ENCODE peak calls at places on chromosomes 3 and 15, in nine cellular contexts. Z, L, O, K, E, F, C, G and P are unnamed samples.

GRCh38 chr15:48759921-48760320 is 50.9 kb downstream of the CEP152 start:
- DNase-seq in Z (no peak), L (no peak), O (no peak), K (no peak), E (no peak), F (no peak), C (no peak), G (no peak), P (no peak)

GRCh38 chr15:80120636-80121035 is 32.2 kb upstream of the FAH start:
- DNase-seq in Z (no peak), L (no peak), O (no peak), K (no peak), E (no peak), F (no peak), C (no peak), G (no peak), P (no peak)

GRCh38 chr3:185766645-185767323 is 58.1 kb downstream of the IGF2BP2 start:
- DNase-seq in Z (no peak), L (no peak), O (no peak), K (peak), E (no peak), F (no peak), C (no peak), G (peak), P (no peak)

GRCh38 chr3:67361323-67361722 is 293.1 kb downstream of the SUCLG2 start:
- DNase-seq in Z (no peak), L (no peak), O (no peak), K (no peak), E (no peak), F (no peak), C (no peak), G (no peak), P (no peak)

GRCh38 chr15:59701880-59702279 is 12.8 kb upstream of the BNIP2 start:
- DNase-seq in Z (no peak), L (no peak), O (no peak), K (no peak), E (no peak), F (no peak), C (no peak), G (no peak), P (no peak)

GRCh38 chr3:184592411-184593200 is 31.0 kb downstream of the EPHB3 start:
- DNase-seq in Z (no peak), L (no peak), O (no peak), K (peak), E (no peak), F (no peak), C (peak), G (no peak), P (no peak)

GRCh38 chr15:85330941-85331588 is 49.3 kb upstream of the AKAP13 start:
- DNase-seq in Z (peak), L (peak), O (peak), K (peak), E (peak), F (peak), C (peak), G (peak), P (peak)

GRCh38 chr3:113147608-113148306 is 63.6 kb upstream of the BOC start:
- DNase-seq in Z (no peak), L (no peak), O (no peak), K (no peak), E (peak), F (no peak), C (no peak), G (no peak), P (no peak)

GRCh38 chr3:144394052-144394451 is 422.4 kb downstream of the DIPK2A start:
- DNase-seq in Z (no peak), L (no peak), O (no peak), K (peak), E (no peak), F (no peak), C (no peak), G (no peak), P (no peak)

GRCh38 chr3:188097786-188098185 is 56.2 kb upstream of the LPP start:
- DNase-seq in Z (no peak), L (no peak), O (no peak), K (no peak), E (no peak), F (no peak), C (no peak), G (no peak), P (no peak)

GRCh38 chr3:133525435-133525834 is 48.1 kb upstream of the CDV3 start:
- DNase-seq in Z (no peak), L (no peak), O (no peak), K (peak), E (no peak), F (no peak), C (no peak), G (no peak), P (no peak)

GRCh38 chr15:94793641-94794040 is 562.3 kb downstream of the MCTP2 start:
- DNase-seq in Z (no peak), L (no peak), O (no peak), K (peak), E (peak), F (no peak), C (peak), G (no peak), P (peak)

GRCh38 chr3:64454179-64454578 is 228.9 kb upstream of the PRICKLE2 start:
- DNase-seq in Z (peak), L (no peak), O (no peak), K (peak), E (peak), F (no peak), C (no peak), G (no peak), P (no peak)

GRCh38 chr3:23112491-23112890 is 90.6 kb upstream of the UBE2E2 start:
- DNase-seq in Z (peak), L (no peak), O (peak), K (no peak), E (no peak), F (no peak), C (no peak), G (no peak), P (no peak)

GRCh38 chr3:13177641-13178040 is 104.4 kb upstream of the IQSEC1 start:
- DNase-seq in Z (no peak), L (no peak), O (no peak), K (no peak), E (no peak), F (no peak), C (no peak), G (no peak), P (no peak)

GRCh38 chr3:107242579-107242978 is 134.7 kb upstream of the CCDC54 start:
- DNase-seq in Z (no peak), L (no peak), O (no peak), K (no peak), E (peak), F (no peak), C (no peak), G (no peak), P (no peak)

GRCh38 chr15:82539690-82540054 is 585 bp downstream of the RPS17 start:
- DNase-seq in Z (peak), L (peak), O (no peak), K (no peak), E (peak), F (no peak), C (peak), G (no peak), P (no peak)

GRCh38 chr3:76756578-76756977 is 283.3 kb upstream of the ROBO2 start:
- DNase-seq in Z (no peak), L (no peak), O (no peak), K (no peak), E (no peak), F (no peak), C (no peak), G (no peak), P (no peak)

GRCh38 chr15:53434174-53434678 is 325.2 kb downstream of the WDR72 start:
- DNase-seq in Z (no peak), L (no peak), O (no peak), K (no peak), E (no peak), F (no peak), C (no peak), G (no peak), P (no peak)

GRCh38 chr3:132569153-132569552 is 27.9 kb upstream of the ACKR4 start:
- DNase-seq in Z (no peak), L (no peak), O (no peak), K (no peak), E (no peak), F (no peak), C (no peak), G (no peak), P (no peak)

GRCh38 chr15:98907921-98908490 is 99.6 kb downstream of the PGPEP1L start:
- DNase-seq in Z (no peak), L (no peak), O (no peak), K (no peak), E (no peak), F (no peak), C (no peak), G (no peak), P (no peak)

GRCh38 chr15:25236861-25237155 is 202.0 kb downstream of the UBE3A start:
- DNase-seq in Z (no peak), L (no peak), O (no peak), K (no peak), E (no peak), F (no peak), C (no peak), G (no peak), P (no peak)

GRCh38 chr15:39273805-39274411 is 307.0 kb upstream of the THBS1 start:
- DNase-seq in Z (no peak), L (peak), O (no peak), K (peak), E (no peak), F (no peak), C (no peak), G (no peak), P (no peak)

GRCh38 chr3:131007256-131007655 is 19.4 kb downstream of the ASTE1 start:
- DNase-seq in Z (no peak), L (no peak), O (no peak), K (no peak), E (no peak), F (no peak), C (no peak), G (no peak), P (no peak)

GRCh38 chr3:168002786-168003368 is 92.8 kb downstream of the GOLIM4 start:
- DNase-seq in Z (peak), L (peak), O (no peak), K (peak), E (peak), F (peak), C (no peak), G (no peak), P (no peak)

GRCh38 chr3:194685050-194685722 is 497 bp upstream of the FAM43A start:
- DNase-seq in Z (no peak), L (no peak), O (no peak), K (no peak), E (no peak), F (no peak), C (no peak), G (no peak), P (no peak)

GRCh38 chr3:123597561-123597960 is 12.7 kb upstream of the HACD2 start:
- DNase-seq in Z (no peak), L (no peak), O (no peak), K (no peak), E (peak), F (no peak), C (no peak), G (no peak), P (no peak)

GRCh38 chr3:123606527-123606926 is 21.7 kb upstream of the HACD2 start:
- DNase-seq in Z (no peak), L (no peak), O (no peak), K (no peak), E (no peak), F (no peak), C (no peak), G (no peak), P (no peak)

GRCh38 chr3:123605789-123606234 is 21.0 kb upstream of the HACD2 start:
- DNase-seq in Z (peak), L (no peak), O (no peak), K (no peak), E (peak), F (no peak), C (no peak), G (peak), P (no peak)

DNA sequence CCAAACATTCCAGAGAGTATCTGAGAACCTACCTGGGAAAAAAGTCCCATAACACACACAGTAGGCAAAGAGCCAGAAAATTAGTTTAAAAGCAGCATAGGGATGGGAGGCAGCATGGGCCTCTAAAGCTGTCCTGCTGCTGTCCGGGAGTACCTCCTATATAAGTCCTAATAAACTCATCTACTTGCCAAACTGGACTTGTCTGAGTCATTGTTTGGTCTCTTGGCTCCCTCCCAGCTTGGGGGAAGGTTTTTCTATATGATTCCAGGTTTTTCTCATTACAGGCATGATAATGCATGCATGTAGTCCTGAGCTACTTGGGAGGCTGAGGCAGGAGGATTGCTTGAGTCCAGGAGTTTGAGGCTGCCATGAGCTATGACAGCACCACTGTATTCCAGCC is 17.5 kb upstream of the HACD2 start:
- DNase-seq in Z (no peak), L (peak), O (no peak), K (peak), E (peak), F (peak), C (no peak), G (no peak), P (no peak)
- TF ChIP-seq CTCF in Z (no peak), L (no peak), O (no peak), K (no peak), E (no peak), F (no peak), C (no peak), G (no peak), P (no peak)

GRCh38 chr3:43759297-43759782 is 68.6 kb downstream of the ABHD5 start:
- DNase-seq in Z (peak), L (no peak), O (peak), K (peak), E (peak), F (no peak), C (peak), G (peak), P (peak)
- TF ChIP-seq CTCF in Z (no peak), L (no peak), O (no peak), K (peak), E (peak), F (peak), C (no peak), G (peak), P (peak)

GRCh38 chr3:171183042-171183441 is 156.5 kb upstream of the SLC2A2 start:
- DNase-seq in Z (no peak), L (peak), O (no peak), K (peak), E (peak), F (no peak), C (no peak), G (no peak), P (no peak)
- TF ChIP-seq CTCF in Z (no peak), L (peak), O (no peak), K (peak), E (peak), F (peak), C (no peak), G (no peak), P (no peak)

GRCh38 chr3:191047930-191048329 is 151.1 kb upstream of the OSTN start:
- DNase-seq in Z (no peak), L (no peak), O (no peak), K (peak), E (no peak), F (no peak), C (no peak), G (no peak), P (no peak)

DNA sequence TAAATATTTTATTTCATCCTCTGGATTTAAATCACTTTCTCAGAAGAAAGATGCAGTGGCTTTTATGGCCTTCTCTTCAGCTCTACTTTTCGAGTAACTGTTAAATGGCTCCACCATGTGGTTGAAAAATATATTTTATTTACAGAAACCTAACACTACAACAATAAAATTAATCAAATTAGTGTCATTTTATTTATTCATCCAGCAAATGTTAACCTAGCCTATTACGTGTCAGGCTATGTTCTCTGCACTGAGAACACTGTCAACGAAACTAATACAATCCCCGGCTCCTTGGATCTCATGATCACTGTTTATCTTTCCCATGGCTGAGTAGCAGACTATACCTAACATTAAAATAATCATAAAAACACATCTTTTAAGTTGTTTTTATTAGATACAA is 148.0 kb upstream of the OSTN start:
- DNase-seq in Z (peak), L (no peak), O (no peak), K (peak), E (peak), F (no peak), C (no peak), G (peak), P (no peak)
- TF ChIP-seq CTCF in Z (no peak), L (peak), O (peak), K (peak), E (peak), F (peak), C (peak), G (peak), P (peak)

GRCh38 chr15:56052389-56053045 is 59.1 kb upstream of the NEDD4 start:
- DNase-seq in Z (peak), L (peak), O (no peak), K (peak), E (peak), F (no peak), C (no peak), G (peak), P (no peak)
- TF ChIP-seq CTCF in Z (peak), L (peak), O (peak), K (peak), E (peak), F (peak), C (peak), G (peak), P (peak)

GRCh38 chr3:197216169-197216860 is 82.1 kb downstream of the DLG1 start:
- DNase-seq in Z (no peak), L (no peak), O (no peak), K (peak), E (peak), F (no peak), C (no peak), G (no peak), P (no peak)
- TF ChIP-seq CTCF in Z (no peak), L (no peak), O (no peak), K (no peak), E (no peak), F (no peak), C (no peak), G (no peak), P (no peak)

GRCh38 chr15:30903497-30904187 is at the start of gene FAN1:
- DNase-seq in Z (peak), L (peak), O (peak), K (peak), E (peak), F (peak), C (peak), G (peak), P (peak)
- TF ChIP-seq CTCF in Z (no peak), L (peak), O (no peak), K (no peak), E (no peak), F (no peak), C (no peak), G (no peak), P (no peak)